ENCODE peak calls at places on chromosomes 11 and 22, in six cellular contexts. K is stimulated activated CD4-positive, alpha-beta T cell treated with anti-CD3 and anti-CD28 coated beads, TNF-alpha, amount 100 ng/mL, for 4 hours; U is lung; W is fibroblast of lung; O is activated naive CD4-positive, alpha-beta T cell; Q is nucleus accumbens. D is an unnamed sample.

GRCh38 chr11:75155570-75156422 is 4.9 kb downstream of the SLCO2B1 start:
- DNase-seq in U (no peak), Q (no peak), K (no peak), W (no peak), O (no peak), D (no peak)

GRCh38 chr11:133040289-133040893 is 491.9 kb downstream of the OPCML start:
- DNase-seq in U (no peak), Q (no peak), K (no peak), W (no peak), O (no peak), D (no peak)

GRCh38 chr11:126739499-126740145 is 260.9 kb downstream of the KIRREL3 start:
- DNase-seq in O (no peak), W (no peak), Q (no peak), U (no peak), K (no peak), D (no peak)

GRCh38 chr22:33913188-33913587 is 7.1 kb downstream of the LARGE1 start:
- DNase-seq in U (no peak), O (no peak), W (no peak), K (no peak), Q (no peak), D (no peak)

GRCh38 chr11:31818874-31819331 is 7.8 kb upstream of the PAX6 start:
- DNase-seq in K (no peak), O (no peak), W (no peak), Q (no peak), U (no peak), D (no peak)

GRCh38 chr11:64489831-64490441 is 101.1 kb upstream of the SLC22A12 start:
- DNase-seq in W (peak), Q (no peak), U (peak), K (peak), O (no peak), D (peak)

GRCh38 chr11:78733031-78733430 is 158.4 kb upstream of the NARS2 start:
- DNase-seq in K (no peak), U (no peak), Q (no peak), O (no peak), W (no peak), D (no peak)

GRCh38 chr11:63180536-63180935 is 36.5 kb upstream of the SLC22A24 start:
- DNase-seq in O (no peak), U (no peak), K (no peak), W (no peak), Q (no peak), D (no peak)

GRCh38 chr11:11416502-11416901 is 63.5 kb upstream of the CSNK2A3 start:
- DNase-seq in K (no peak), Q (no peak), W (peak), U (no peak), O (no peak), D (no peak)

GRCh38 chr22:49735411-49736311 is 92.0 kb downstream of the BRD1 start:
- DNase-seq in W (no peak), U (no peak), O (no peak), K (no peak), Q (no peak), D (no peak)

GRCh38 chr11:28963189-28963588 is 855.0 kb downstream of the METTL15 start:
- DNase-seq in Q (no peak), K (no peak), U (no peak), O (no peak), W (peak), D (no peak)

GRCh38 chr11:12860827-12861226 is 148.3 kb upstream of the RASSF10 start:
- DNase-seq in U (no peak), K (no peak), O (no peak), Q (no peak), W (no peak), D (no peak)

GRCh38 chr11:5625281-5625680 is 480 bp downstream of the TRIM34 start:
- DNase-seq in U (no peak), O (no peak), Q (no peak), W (no peak), K (no peak), D (no peak)

GRCh38 chr11:69157156-69157821 is 1.6 kb downstream of the SMIM38 start:
- DNase-seq in U (no peak), Q (peak), W (peak), K (no peak), O (no peak), D (peak)

GRCh38 chr11:133961890-133962289 is 5.1 kb upstream of the IGSF9B start:
- DNase-seq in W (no peak), O (no peak), K (no peak), Q (no peak), U (no peak), D (no peak)

GRCh38 chr22:43263645-43264514 is 76.9 kb upstream of the TTLL12 start:
- DNase-seq in W (peak), Q (no peak), U (peak), O (peak), K (peak), D (no peak)

GRCh38 chr11:68839953-68840641 is 1.6 kb downstream of the CPT1A start:
- DNase-seq in U (no peak), Q (no peak), K (no peak), W (no peak), O (no peak), D (no peak)

GRCh38 chr11:103596323-103596722 is 440.1 kb upstream of the DDI1 start:
- DNase-seq in Q (no peak), K (no peak), O (no peak), U (no peak), W (no peak), D (no peak)

GRCh38 chr11:31959711-31960110 is 131.2 kb upstream of the RCN1 start:
- DNase-seq in W (no peak), Q (no peak), U (no peak), O (no peak), K (no peak), D (no peak)

GRCh38 chr11:87722756-87723599 is 452.3 kb downstream of the RAB38 start:
- DNase-seq in K (no peak), U (no peak), Q (no peak), W (peak), O (no peak), D (peak)

GRCh38 chr11:57458060-57458409 is 2.3 kb upstream of the RTN4RL2 start:
- DNase-seq in U (no peak), W (no peak), O (no peak), Q (no peak), K (no peak), D (no peak)

GRCh38 chr11:130042093-130042591 is 27.6 kb upstream of the APLP2 start:
- DNase-seq in U (no peak), K (no peak), W (peak), Q (no peak), O (no peak), D (no peak)

GRCh38 chr11:14237333-14237988 is 121.5 kb downstream of the RRAS2 start:
- DNase-seq in Q (peak), O (no peak), W (no peak), K (no peak), U (no peak), D (peak)

GRCh38 chr22:18954941-18955571 is 19.0 kb upstream of the PRODH start:
- DNase-seq in O (no peak), W (no peak), Q (no peak), U (no peak), K (no peak), D (no peak)